ENCODE peak calls at places on chromosomes 11 and 22, in seven cellular contexts. C, I, R, B, X, G and K are unnamed samples.

GRCh38 chr11:2109541-2110019 is 29.6 kb downstream of the IGF2 start:
- DNase-seq in C (peak; percentile 18), I (no peak), R (no peak), B (no peak), X (no peak), G (no peak), K (no peak)

GRCh38 chr22:16949561-16949960 is 58.5 kb downstream of the GAB4 start:
- DNase-seq in C (no peak), I (no peak), R (no peak), B (no peak), X (no peak), G (no peak), K (peak; percentile 65)

GRCh38 chr22:40176921-40177737 is 596 bp upstream of the TNRC6B start:
- DNase-seq in C (peak; percentile 87), I (peak; percentile 39), R (peak; percentile 64), B (peak; percentile 55), X (peak; percentile 69), G (peak; percentile 29), K (peak; percentile 72)

GRCh38 chr22:38035530-38035885 is 21.7 kb upstream of the PICK1 start:
- DNase-seq in C (peak; percentile 33), I (no peak), R (no peak), B (no peak), X (no peak), G (no peak), K (no peak)

GRCh38 chr22:39078329-39078728 is 1.3 kb downstream of the APOBEC3G start:
- DNase-seq in C (no peak), I (no peak), R (no peak), B (no peak), X (no peak), G (no peak), K (no peak)

GRCh38 chr11:85857098-85857497 is 1.9 kb downstream of the CCDC83 start:
- DNase-seq in C (no peak), I (no peak), R (no peak), B (no peak), X (no peak), G (no peak), K (no peak)

GRCh38 chr11:69022268-69022667 is 9.2 kb upstream of the MRGPRF start:
- DNase-seq in C (peak; percentile 31), I (no peak), R (no peak), B (no peak), X (no peak), G (no peak), K (no peak)

GRCh38 chr11:46674463-46675287 is 25.7 kb downstream of the ARHGAP1 start:
- DNase-seq in C (peak; percentile 97), I (no peak), R (no peak), B (peak; percentile 63), X (peak; percentile 22), G (peak; percentile 10), K (no peak)

GRCh38 chr11:46427364-46427763 is 35.8 kb upstream of the CHRM4 start:
- DNase-seq in C (peak; percentile 41), I (no peak), R (no peak), B (no peak), X (no peak), G (no peak), K (no peak)

GRCh38 chr22:32619614-32620426 is 145.2 kb downstream of the FBXO7 start:
- DNase-seq in C (no peak), I (no peak), R (no peak), B (no peak), X (peak; percentile 76), G (no peak), K (peak; percentile 71)

GRCh38 chr11:130209944-130210854 is 50.6 kb downstream of the ST14 start:
- DNase-seq in C (no peak), I (no peak), R (no peak), B (no peak), X (no peak), G (no peak), K (no peak)